ENCODE peak calls at places on chromosomes 2 and 18, in four cellular contexts. One of them, this sample, is unnamed.
A peak's percentile ranks its signal among the peaks of the same experiment; 100 is the strongest.

GRCh38 chr2:143431316-143431715 is 302.1 kb downstream of the ARHGAP15 start:
- DNase-seq in mesenteric fat pad: no peak
- DNase-seq in heart left ventricle: no peak
- DNase-seq in nephron progenitor cell: no peak
- DNase-seq in this sample: no peak

GRCh38 chr2:26555246-26556133 is 77.6 kb upstream of the OTOF start:
- DNase-seq in heart left ventricle: no peak
- DNase-seq in mesenteric fat pad: peak; percentile 74
- DNase-seq in nephron progenitor cell: no peak
- DNase-seq in this sample: no peak

GRCh38 chr2:163319006-163319405 is 416.8 kb downstream of the FIGN start:
- DNase-seq in mesenteric fat pad: no peak
- DNase-seq in nephron progenitor cell: no peak
- DNase-seq in heart left ventricle: no peak
- DNase-seq in this sample: no peak

GRCh38 chr2:32442020-32442467 is 85.2 kb downstream of the BIRC6 start:
- DNase-seq in mesenteric fat pad: no peak
- DNase-seq in nephron progenitor cell: no peak
- DNase-seq in heart left ventricle: no peak
- DNase-seq in this sample: no peak

GRCh38 chr2:236872971-236873370 is 212.7 kb upstream of the COPS8 start:
- DNase-seq in heart left ventricle: no peak
- DNase-seq in mesenteric fat pad: no peak
- DNase-seq in nephron progenitor cell: no peak
- DNase-seq in this sample: no peak

GRCh38 chr18:79495591-79496071 is 99.9 kb downstream of the NFATC1 start:
- DNase-seq in nephron progenitor cell: no peak
- DNase-seq in heart left ventricle: no peak
- DNase-seq in mesenteric fat pad: peak; percentile 85
- DNase-seq in this sample: no peak

GRCh38 chr18:30457156-30457555 is 585.4 kb downstream of the DSC3 start:
- DNase-seq in heart left ventricle: no peak
- DNase-seq in mesenteric fat pad: no peak
- DNase-seq in nephron progenitor cell: no peak
- DNase-seq in this sample: no peak

GRCh38 chr2:118609138-118609537 is 238.3 kb downstream of the EN1 start:
- DNase-seq in nephron progenitor cell: no peak
- DNase-seq in mesenteric fat pad: no peak
- DNase-seq in heart left ventricle: no peak
- DNase-seq in this sample: no peak

GRCh38 chr2:222809582-222809981 is 51.3 kb upstream of the ACSL3 start:
- DNase-seq in nephron progenitor cell: no peak
- DNase-seq in heart left ventricle: no peak
- DNase-seq in mesenteric fat pad: no peak
- DNase-seq in this sample: no peak

GRCh38 chr2:164015328-164016123 is 279.7 kb upstream of the FIGN start:
- DNase-seq in heart left ventricle: peak; percentile 36
- DNase-seq in nephron progenitor cell: peak; percentile 54
- DNase-seq in mesenteric fat pad: no peak
- DNase-seq in this sample: no peak

GRCh38 chr2:73842739-73843019 is 13.9 kb downstream of the STAMBP start:
- DNase-seq in mesenteric fat pad: no peak
- DNase-seq in heart left ventricle: no peak
- DNase-seq in nephron progenitor cell: no peak
- DNase-seq in this sample: no peak

GRCh38 chr2:96927420-96928171 is 57.7 kb upstream of the SEMA4C start:
- DNase-seq in nephron progenitor cell: peak; percentile 38
- DNase-seq in heart left ventricle: peak; percentile 55
- DNase-seq in mesenteric fat pad: no peak
- DNase-seq in this sample: no peak

GRCh38 chr18:76259726-76260125 is 235.3 kb downstream of the ZNF516 start:
- DNase-seq in heart left ventricle: no peak
- DNase-seq in nephron progenitor cell: no peak
- DNase-seq in mesenteric fat pad: no peak
- DNase-seq in this sample: no peak

GRCh38 chr2:176176233-176176632 is 12.2 kb upstream of the HOXD1 start:
- DNase-seq in mesenteric fat pad: no peak
- DNase-seq in nephron progenitor cell: no peak
- DNase-seq in heart left ventricle: no peak
- DNase-seq in this sample: no peak

GRCh38 chr2:222935688-222936298 is 75.0 kb downstream of the ACSL3 start:
- DNase-seq in nephron progenitor cell: no peak
- DNase-seq in mesenteric fat pad: no peak
- DNase-seq in heart left ventricle: no peak
- DNase-seq in this sample: no peak

GRCh38 chr18:62979172-62979571 is 263.8 kb downstream of the PHLPP1 start:
- DNase-seq in heart left ventricle: no peak
- DNase-seq in nephron progenitor cell: no peak
- DNase-seq in mesenteric fat pad: no peak
- DNase-seq in this sample: no peak

This sample was measured in LoVo.